ENCODE peak calls at places on chromosomes 4 and X, in nine cellular contexts. U, H, J, F, N, Y, M, G and X are unnamed samples.
A peak's percentile ranks its signal among the peaks of the same experiment; 100 is the strongest.

GRCh38 chrX:153624196-153625091 is 22.6 kb upstream of the DUSP9 start:
- DNase-seq in J (no peak), N (no peak), M (no peak), Y (no peak), H (no peak), G (no peak), U (no peak), F (no peak), X (no peak)

GRCh38 chrX:18828832-18829404 is 121.5 kb downstream of the PPEF1 start:
- DNase-seq in F (no peak), Y (no peak), N (no peak), H (no peak), J (no peak), G (peak; percentile 33), M (peak; percentile 49), U (no peak), X (no peak)

GRCh38 chr4:118948545-118949144 is 60.0 kb downstream of the SYNPO2 start:
- DNase-seq in F (no peak), U (no peak), J (no peak), Y (no peak), N (no peak), H (no peak), G (no peak), M (no peak), X (no peak)

GRCh38 chr4:109079731-109080130 is 222.7 kb downstream of the COL25A1 start:
- DNase-seq in M (peak; percentile 4), G (no peak), F (no peak), J (no peak), N (no peak), H (no peak), U (no peak), Y (no peak), X (no peak)

GRCh38 chrX:2928127-2928582 is 984 bp downstream of the ARSD start:
- DNase-seq in Y (no peak), U (peak; percentile 76), H (no peak), M (no peak), N (no peak), J (peak; percentile 63), F (no peak), G (no peak), X (peak; percentile 27)

GRCh38 chr4:98318521-98318920 is 57.3 kb downstream of the RAP1GDS1 start:
- DNase-seq in U (no peak), J (no peak), G (no peak), M (no peak), Y (no peak), F (no peak), H (no peak), N (no peak), X (no peak)

GRCh38 chrX:140164383-140164782 is 199.1 kb upstream of the CXorf66 start:
- DNase-seq in J (no peak), M (no peak), N (no peak), Y (no peak), H (no peak), U (no peak), G (no peak), F (no peak), X (no peak)

GRCh38 chr4:57037982-57038604 is 59.4 kb downstream of the POLR2B start:
- DNase-seq in N (no peak), F (peak; percentile 75), G (peak; percentile 55), M (peak; percentile 80), H (no peak), Y (peak; percentile 72), U (peak; percentile 92), J (peak; percentile 70), X (peak; percentile 24)

GRCh38 chrX:103864886-103865534 is 33.0 kb upstream of the RAB9B start:
- DNase-seq in M (peak; percentile 8), G (no peak), J (no peak), N (no peak), U (no peak), Y (no peak), H (no peak), F (no peak), X (no peak)